ENCODE peak calls at places on chromosomes 11 and 22, in five cellular contexts. One of them, this sample, is unnamed.

GRCh38 chr11:92642146-92642919 is 327.1 kb upstream of the MTNR1B start:
- DNase-seq in BJ: no peak
- DNase-seq in GM12865: no peak
- DNase-seq in transverse colon: no peak
- DNase-seq in thoracic aorta: no peak
- DNase-seq in this sample: no peak

GRCh38 chr11:69658606-69659450 is 16.3 kb downstream of the LTO1 start:
- DNase-seq in BJ: no peak
- DNase-seq in GM12865: no peak
- DNase-seq in transverse colon: no peak
- DNase-seq in thoracic aorta: no peak
- DNase-seq in this sample: no peak

GRCh38 chr11:19727246-19727645 is 14.6 kb downstream of the NAV2 start:
- DNase-seq in BJ: peak; percentile 20
- DNase-seq in GM12865: no peak
- DNase-seq in transverse colon: no peak
- DNase-seq in thoracic aorta: no peak
- DNase-seq in this sample: no peak

GRCh38 chr11:71170619-71171018 is 81.8 kb downstream of the SHANK2 start:
- DNase-seq in BJ: no peak
- DNase-seq in GM12865: no peak
- DNase-seq in transverse colon: no peak
- DNase-seq in thoracic aorta: no peak
- DNase-seq in this sample: no peak

GRCh38 chr22:31639640-31640039 is 22.4 kb downstream of the PISD start:
- DNase-seq in BJ: no peak
- DNase-seq in GM12865: peak; percentile 61
- DNase-seq in transverse colon: peak; percentile 37
- DNase-seq in thoracic aorta: no peak
- DNase-seq in this sample: no peak

GRCh38 chr11:66283461-66284105 is 5.4 kb downstream of the YIF1A start:
- DNase-seq in BJ: no peak
- DNase-seq in GM12865: no peak
- DNase-seq in transverse colon: no peak
- DNase-seq in thoracic aorta: no peak
- DNase-seq in this sample: no peak

GRCh38 chr22:19958083-19959042 is 16.7 kb upstream of the TXNRD2 start:
- DNase-seq in BJ: no peak
- DNase-seq in GM12865: no peak
- DNase-seq in transverse colon: no peak
- DNase-seq in thoracic aorta: no peak
- DNase-seq in this sample: no peak

GRCh38 chr11:114430290-114430689 is 9.0 kb upstream of the REXO2 start:
- DNase-seq in BJ: no peak
- DNase-seq in GM12865: no peak
- DNase-seq in transverse colon: no peak
- DNase-seq in thoracic aorta: no peak
- DNase-seq in this sample: no peak

GRCh38 chr22:49381595-49382450 is 445.9 kb downstream of the BRD1 start:
- DNase-seq in BJ: no peak
- DNase-seq in GM12865: no peak
- DNase-seq in transverse colon: no peak
- DNase-seq in thoracic aorta: no peak
- DNase-seq in this sample: no peak

DNA sequence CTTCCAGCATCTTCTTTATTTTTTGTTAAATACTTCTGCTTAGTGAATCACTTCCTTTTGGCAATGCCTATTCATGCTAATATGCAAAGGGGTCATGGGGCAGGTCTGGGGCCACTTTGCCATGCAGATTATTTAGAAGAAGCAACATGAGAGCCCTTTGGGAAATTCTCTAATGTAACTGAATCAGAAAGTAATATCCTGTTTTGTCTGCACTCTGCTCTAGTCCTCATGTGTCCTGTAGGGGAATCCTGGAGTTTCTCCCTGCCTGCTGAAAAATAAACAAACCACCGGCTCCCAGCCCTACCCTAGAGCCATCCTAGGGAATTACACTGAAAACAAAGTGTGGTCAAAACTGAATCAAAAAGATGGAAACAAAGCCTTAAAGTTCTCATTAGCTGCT is 176.4 kb upstream of the POU2AF2 start:
- DNase-seq in BJ: no peak
- DNase-seq in GM12865: no peak
- DNase-seq in transverse colon: no peak
- DNase-seq in thoracic aorta: no peak
- DNase-seq in this sample: no peak
- TF ChIP-seq CTCF in BJ: peak; percentile 51
- TF ChIP-seq CTCF in GM12865: no peak
- TF ChIP-seq CTCF in transverse colon: no peak
- TF ChIP-seq CTCF in thoracic aorta: no peak
- TF ChIP-seq CTCF in this sample: no peak

GRCh38 chr11:64976651-64977050 is 4.7 kb upstream of the MAJIN start:
- DNase-seq in BJ: no peak
- DNase-seq in GM12865: no peak
- DNase-seq in transverse colon: no peak
- DNase-seq in thoracic aorta: no peak
- DNase-seq in this sample: no peak

GRCh38 chr11:64971421-64972233 is at the start of gene MAJIN:
- DNase-seq in BJ: no peak
- DNase-seq in GM12865: peak; percentile 96
- DNase-seq in transverse colon: peak; percentile 90
- DNase-seq in thoracic aorta: peak; percentile 32
- DNase-seq in this sample: no peak

GRCh38 chr11:64970731-64971151 is 1.2 kb downstream of the MAJIN start:
- DNase-seq in BJ: no peak
- DNase-seq in GM12865: peak; percentile 17
- DNase-seq in transverse colon: peak; percentile 50
- DNase-seq in thoracic aorta: no peak
- DNase-seq in this sample: no peak

GRCh38 chr11:64969209-64969608 is 2.7 kb downstream of the MAJIN start:
- DNase-seq in BJ: no peak
- DNase-seq in GM12865: no peak
- DNase-seq in transverse colon: peak; percentile 20
- DNase-seq in thoracic aorta: no peak
- DNase-seq in this sample: no peak

GRCh38 chr11:64974124-64974523 is 2.2 kb upstream of the MAJIN start:
- DNase-seq in BJ: no peak
- DNase-seq in GM12865: peak; percentile 18
- DNase-seq in transverse colon: no peak
- DNase-seq in thoracic aorta: no peak
- DNase-seq in this sample: no peak
- H3K4me3 ChIP-seq in BJ: no peak overlapping the region
- H3K4me3 ChIP-seq in GM12865: no peak overlapping the region
- H3K4me3 ChIP-seq in transverse colon: no peak overlapping the region
- H3K4me3 ChIP-seq in thoracic aorta: no peak overlapping the region
- H3K4me3 ChIP-seq in this sample: no peak overlapping the region

GRCh38 chr11:80414766-80415165 is 973.9 kb upstream of the TENM4 start:
- DNase-seq in BJ: no peak
- DNase-seq in GM12865: peak; percentile 11
- DNase-seq in transverse colon: no peak
- DNase-seq in thoracic aorta: no peak
- DNase-seq in this sample: no peak
- TF ChIP-seq CTCF in BJ: no peak
- TF ChIP-seq CTCF in GM12865: no peak
- TF ChIP-seq CTCF in transverse colon: no peak
- TF ChIP-seq CTCF in thoracic aorta: no peak
- TF ChIP-seq CTCF in this sample: no peak

GRCh38 chr11:27363576-27364115 is 631 bp upstream of the CCDC34 start:
- DNase-seq in BJ: no peak
- DNase-seq in GM12865: no peak
- DNase-seq in transverse colon: no peak
- DNase-seq in thoracic aorta: no peak
- DNase-seq in this sample: no peak

GRCh38 chr11:27370374-27370773 is 7.4 kb upstream of the CCDC34 start:
- DNase-seq in BJ: no peak
- DNase-seq in GM12865: no peak
- DNase-seq in transverse colon: no peak
- DNase-seq in thoracic aorta: no peak
- DNase-seq in this sample: no peak

GRCh38 chr11:27371490-27371889 is 8.5 kb upstream of the CCDC34 start:
- DNase-seq in BJ: no peak
- DNase-seq in GM12865: no peak
- DNase-seq in transverse colon: no peak
- DNase-seq in thoracic aorta: no peak
- DNase-seq in this sample: no peak

GRCh38 chr11:27372159-27372558 is 9.1 kb upstream of the CCDC34 start:
- DNase-seq in BJ: no peak
- DNase-seq in GM12865: no peak
- DNase-seq in transverse colon: no peak
- DNase-seq in thoracic aorta: no peak
- DNase-seq in this sample: no peak

GRCh38 chr11:27367881-27368280 is 4.9 kb upstream of the CCDC34 start:
- DNase-seq in BJ: no peak
- DNase-seq in GM12865: no peak
- DNase-seq in transverse colon: no peak
- DNase-seq in thoracic aorta: no peak
- DNase-seq in this sample: no peak
- H3K4me3 ChIP-seq in BJ: no peak overlapping the region
- H3K4me3 ChIP-seq in GM12865: no peak overlapping the region
- H3K4me3 ChIP-seq in transverse colon: no peak overlapping the region
- H3K4me3 ChIP-seq in thoracic aorta: no peak overlapping the region
- H3K4me3 ChIP-seq in this sample: no peak overlapping the region

DNA sequence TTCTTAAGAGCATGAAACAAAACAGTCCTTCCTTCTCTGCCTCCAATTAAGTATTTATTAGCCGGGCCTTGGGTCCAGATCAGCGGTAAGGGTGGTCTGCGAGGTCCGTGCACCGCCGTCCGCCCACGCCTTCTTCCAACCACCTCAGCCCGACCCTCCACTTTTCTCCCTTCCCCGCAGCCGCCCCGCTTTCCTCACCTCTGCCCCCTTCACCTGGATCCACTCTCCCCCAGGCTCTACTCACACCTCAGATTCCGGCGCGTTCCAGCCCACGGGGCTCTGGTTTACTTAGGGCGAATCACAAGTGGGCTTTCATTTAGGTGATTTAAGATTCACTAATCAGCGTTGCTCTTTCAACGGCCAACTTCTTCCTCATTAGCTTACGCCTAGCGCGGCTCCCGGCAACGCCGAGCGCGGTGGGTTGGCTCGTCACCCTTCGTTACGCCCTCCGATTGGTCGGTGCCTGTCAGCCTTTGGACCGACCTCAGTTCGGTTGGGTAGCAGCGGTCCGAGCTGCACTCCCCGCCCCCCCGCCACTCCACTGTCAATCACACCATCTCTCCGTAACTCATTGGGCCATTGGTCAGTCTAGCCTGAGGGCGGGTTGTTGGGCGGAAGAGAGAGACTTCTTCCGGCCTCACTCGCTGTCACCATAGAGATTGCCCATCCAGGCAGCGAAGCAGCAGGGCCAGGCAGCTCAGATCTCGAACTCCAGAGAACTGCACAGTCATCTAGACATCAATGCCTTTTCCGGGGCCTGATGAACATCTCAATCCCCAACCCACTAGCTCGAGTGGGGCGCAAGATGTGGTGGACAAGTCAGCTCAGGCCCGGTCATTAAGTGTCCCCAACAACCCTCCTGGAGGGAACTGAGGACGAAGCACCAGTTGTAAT is at the start of gene TMEM218:
- DNase-seq in BJ: peak; percentile 97
- DNase-seq in GM12865: peak; percentile 99
- DNase-seq in transverse colon: peak; percentile 99
- DNase-seq in thoracic aorta: peak; percentile 96
- DNase-seq in this sample: peak; percentile 86
- TF ChIP-seq CTCF in BJ: no peak
- TF ChIP-seq CTCF in GM12865: no peak
- TF ChIP-seq CTCF in transverse colon: no peak
- TF ChIP-seq CTCF in thoracic aorta: no peak
- TF ChIP-seq CTCF in this sample: no peak

GRCh38 chr11:4658629-4659453 is 15.1 kb downstream of the OR51E1 start:
- DNase-seq in BJ: no peak
- DNase-seq in GM12865: no peak
- DNase-seq in transverse colon: no peak
- DNase-seq in thoracic aorta: no peak
- DNase-seq in this sample: no peak
- H3K4me3 ChIP-seq in BJ: no peak overlapping the region
- H3K4me3 ChIP-seq in GM12865: no peak overlapping the region
- H3K4me3 ChIP-seq in transverse colon: no peak overlapping the region
- H3K4me3 ChIP-seq in thoracic aorta: no peak overlapping the region
- H3K4me3 ChIP-seq in this sample: no peak overlapping the region

DNA sequence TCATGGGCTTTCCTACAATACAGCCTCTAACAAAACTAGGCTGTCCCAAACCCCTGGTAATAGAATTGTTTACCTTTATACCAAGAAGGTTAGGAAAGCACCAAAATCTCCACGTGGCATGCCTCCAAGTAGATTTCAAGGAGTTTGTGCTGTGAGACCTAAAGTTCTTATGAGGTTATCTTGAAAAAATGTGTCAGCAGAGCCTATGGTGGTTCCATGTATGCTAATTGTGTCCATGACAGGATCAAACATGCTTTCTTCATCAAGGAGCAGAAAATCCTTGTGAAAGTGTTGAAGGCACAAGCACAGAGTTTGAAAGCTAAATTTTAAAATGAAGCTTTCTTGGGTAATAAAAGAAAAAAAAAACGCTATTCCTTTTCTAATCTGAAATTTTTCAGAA is 36.2 kb downstream of the CCDC73 start:
- DNase-seq in BJ: no peak
- DNase-seq in GM12865: no peak
- DNase-seq in transverse colon: no peak
- DNase-seq in thoracic aorta: no peak
- DNase-seq in this sample: no peak
- TF ChIP-seq CTCF in BJ: no peak
- TF ChIP-seq CTCF in GM12865: no peak
- TF ChIP-seq CTCF in transverse colon: no peak
- TF ChIP-seq CTCF in thoracic aorta: no peak
- TF ChIP-seq CTCF in this sample: no peak

GRCh38 chr22:46592390-46592872 is 27.8 kb upstream of the GRAMD4 start:
- DNase-seq in BJ: peak; percentile 46
- DNase-seq in GM12865: peak; percentile 83
- DNase-seq in transverse colon: peak; percentile 71
- DNase-seq in thoracic aorta: no peak
- DNase-seq in this sample: no peak
- H3K4me3 ChIP-seq in BJ: peak overlapping the region; percentile 5
- H3K4me3 ChIP-seq in GM12865: no peak overlapping the region
- H3K4me3 ChIP-seq in transverse colon: no peak overlapping the region
- H3K4me3 ChIP-seq in thoracic aorta: peak overlapping the region; percentile 64
- H3K4me3 ChIP-seq in this sample: no peak overlapping the region

GRCh38 chr11:11155962-11156815 is 196.9 kb downstream of the CSNK2A3 start:
- DNase-seq in BJ: no peak
- DNase-seq in GM12865: peak; percentile 54
- DNase-seq in transverse colon: no peak
- DNase-seq in thoracic aorta: no peak
- DNase-seq in this sample: no peak
- TF ChIP-seq CTCF in BJ: peak; percentile 56
- TF ChIP-seq CTCF in GM12865: peak; percentile 73
- TF ChIP-seq CTCF in transverse colon: peak; percentile 27
- TF ChIP-seq CTCF in thoracic aorta: no peak
- TF ChIP-seq CTCF in this sample: peak; percentile 59

This sample was measured in epithelial cell of proximal tubule.